ENCODE peak calls at places on chromosomes 1 and 21, in four cellular contexts. P is heart left ventricle, T is sigmoid colon, I is IMR-90. D is an unnamed sample.

GRCh38 chr1:180194546-180195207 is 35.4 kb upstream of the LHX4 start:
- DNase-seq in P (no peak), T (no peak), I (no peak), D (no peak)

GRCh38 chr1:178273707-178274410 is 180.0 kb downstream of the RASAL2 start:
- DNase-seq in I (peak; percentile 52), P (no peak), T (no peak), D (no peak)

GRCh38 chr21:41703857-41704501 is 62.9 kb downstream of the RIPK4 start:
- DNase-seq in T (no peak), I (no peak), P (no peak), D (peak; percentile 71)

GRCh38 chr1:63592536-63593302 is 492 bp upstream of the PGM1 start:
- DNase-seq in T (no peak), P (no peak), I (no peak), D (no peak)

GRCh38 chr1:198641506-198641905 is 2.7 kb downstream of the PTPRC start:
- DNase-seq in P (no peak), T (no peak), I (peak; percentile 43), D (no peak)

GRCh38 chr21:42367379-42368165 is 1.2 kb upstream of the TFF1 start:
- DNase-seq in T (no peak), I (no peak), P (no peak), D (no peak)

GRCh38 chr1:247906504-247907047 is 11.2 kb downstream of the OR2W3 start:
- DNase-seq in P (no peak), I (peak; percentile 32), T (no peak), D (no peak)

GRCh38 chr1:209486861-209487260 is 96.7 kb upstream of the CAMK1G start:
- DNase-seq in I (peak; percentile 10), P (no peak), T (no peak), D (no peak)

GRCh38 chr1:20361401-20361800 is 70.7 kb downstream of the VWA5B1 start:
- DNase-seq in I (no peak), T (no peak), P (no peak), D (no peak)

GRCh38 chr1:20362856-20363255 is 72.2 kb downstream of the VWA5B1 start:
- DNase-seq in I (no peak), P (no peak), T (no peak), D (no peak)

GRCh38 chr1:20359451-20360330 is 69.0 kb downstream of the VWA5B1 start:
- DNase-seq in T (peak; percentile 40), P (no peak), I (no peak), D (peak; percentile 35)

GRCh38 chr1:20358761-20359263 is 68.1 kb downstream of the VWA5B1 start:
- DNase-seq in T (no peak), I (peak; percentile 61), P (peak; percentile 73), D (peak; percentile 87)

DNA sequence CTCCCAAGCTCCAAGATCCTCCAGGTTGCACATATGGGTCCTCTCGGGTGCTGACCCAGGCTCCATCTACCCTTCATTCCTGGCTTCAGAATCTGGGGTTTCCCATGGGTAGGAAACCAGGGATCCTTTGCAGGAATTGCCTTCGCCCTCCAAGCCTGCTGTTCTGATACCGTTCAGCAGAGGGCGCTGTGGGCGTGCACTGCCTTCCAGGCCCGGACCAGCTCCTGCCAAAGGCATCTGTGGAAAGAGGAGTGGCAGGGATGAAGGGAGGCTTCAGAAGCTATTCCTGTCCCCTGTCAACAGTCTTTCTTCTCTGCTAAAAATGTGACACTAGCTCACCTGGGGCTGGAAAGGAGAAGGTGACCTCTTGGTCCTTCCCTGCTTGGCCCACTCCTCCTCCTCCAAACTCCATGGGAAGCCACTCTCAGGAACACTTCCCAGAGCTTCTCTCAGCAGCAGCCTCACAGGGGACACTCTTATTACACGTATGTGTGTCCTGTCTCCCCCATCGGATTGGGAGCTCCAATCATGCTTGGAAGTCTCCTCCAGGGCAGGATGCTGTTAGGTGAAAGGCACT is 71.2 kb downstream of the VWA5B1 start:
- DNase-seq in T (no peak), I (peak; percentile 37), P (peak; percentile 61), D (peak; percentile 72)
- H3K27me3 ChIP-seq in T (peaks cover 56% of the 10 kb centered on the region), I (peaks cover 44% of the 10 kb centered on the region), P (peaks cover 6% of the 10 kb centered on the region), D (no peaks in the 10 kb centered on the region)

GRCh38 chr1:3117879-3118278 is 48.9 kb downstream of the PRDM16 start:
- DNase-seq in I (no peak), P (no peak), T (no peak), D (no peak)
- H3K27me3 ChIP-seq in I (no peaks in the 10 kb centered on the region), P (no peaks in the 10 kb centered on the region), T (peaks cover 37% of the 10 kb centered on the region), D (no peaks in the 10 kb centered on the region)

GRCh38 chr1:181488884-181489283 is 5.6 kb downstream of the CACNA1E start:
- DNase-seq in P (no peak), T (no peak), I (no peak), D (no peak)
- H3K27me3 ChIP-seq in P (peaks cover 29% of the 10 kb centered on the region), T (peaks cover 53% of the 10 kb centered on the region), I (peaks cover 19% of the 10 kb centered on the region), D (peaks cover 21% of the 10 kb centered on the region)

GRCh38 chr1:3016641-3017439 is 4.4 kb upstream of the ACTRT2 start:
- DNase-seq in P (peak; percentile 14), I (no peak), T (peak; percentile 46), D (no peak)
- H3K27me3 ChIP-seq in P (no peaks in the 10 kb centered on the region), I (no peaks in the 10 kb centered on the region), T (peaks cover 88% of the 10 kb centered on the region), D (no peaks in the 10 kb centered on the region)

DNA sequence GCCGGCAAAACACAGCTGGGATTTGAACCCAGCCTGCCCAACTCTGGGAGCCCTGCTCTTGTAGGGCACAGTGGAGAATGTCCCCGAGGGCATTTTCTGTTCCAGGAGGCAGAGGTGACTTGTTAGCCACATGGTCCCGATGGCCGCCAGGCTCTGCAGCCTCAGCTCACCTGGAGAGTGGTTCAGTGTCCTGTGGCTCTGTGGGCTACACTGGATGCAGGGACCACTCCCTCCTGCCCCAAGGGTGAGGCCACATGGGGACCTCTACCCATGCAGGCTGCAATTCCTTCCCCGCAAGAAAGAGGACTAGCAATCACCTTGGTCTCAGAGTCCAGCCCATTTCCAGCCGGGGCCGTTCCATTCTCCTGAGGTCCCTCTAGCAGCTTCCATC is 31.2 kb upstream of the C1orf174 start:
- DNase-seq in I (no peak), P (no peak), T (no peak), D (no peak)
- H3K27me3 ChIP-seq in I (no peaks in the 10 kb centered on the region), P (no peaks in the 10 kb centered on the region), T (peaks cover 10% of the 10 kb centered on the region), D (no peaks in the 10 kb centered on the region)

DNA sequence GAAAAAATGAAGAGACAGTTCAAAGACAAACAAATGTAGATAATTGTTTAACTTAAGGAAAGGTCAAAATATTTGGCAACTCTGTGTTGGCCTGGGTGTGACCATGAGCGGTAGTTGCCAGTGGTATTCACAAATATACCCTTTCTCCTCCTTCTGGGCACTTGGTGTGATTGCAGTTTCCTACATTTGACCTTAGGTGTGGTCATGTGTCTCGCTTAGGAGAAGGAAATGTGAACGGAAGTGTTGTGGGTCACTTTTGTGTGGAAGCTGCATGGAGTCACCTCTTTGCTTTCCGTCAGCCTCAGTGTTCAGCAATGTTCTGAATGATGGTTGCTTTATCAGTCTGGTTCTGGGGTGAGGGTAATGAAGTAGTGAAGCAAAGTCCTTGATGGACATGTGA is 3.4 kb upstream of the PCSK9 start:
- DNase-seq in T (no peak), P (no peak), I (no peak), D (no peak)
- H3K27me3 ChIP-seq in T (peaks cover 61% of the 10 kb centered on the region), P (peaks cover 14% of the 10 kb centered on the region), I (peaks cover 75% of the 10 kb centered on the region), D (no peaks in the 10 kb centered on the region)

GRCh38 chr1:56948403-56949023 is 17.3 kb downstream of the C8B start:
- DNase-seq in P (no peak), T (no peak), I (peak; percentile 6), D (no peak)
- H3K27me3 ChIP-seq in P (no peaks in the 10 kb centered on the region), T (no peaks in the 10 kb centered on the region), I (peaks cover 3% of the 10 kb centered on the region), D (no peaks in the 10 kb centered on the region)

GRCh38 chr1:160167056-160167455 is 15.7 kb downstream of the ATP1A4 start:
- DNase-seq in I (no peak), P (no peak), T (no peak), D (no peak)
- H3K27me3 ChIP-seq in I (peaks cover 36% of the 10 kb centered on the region), P (no peaks in the 10 kb centered on the region), T (no peaks in the 10 kb centered on the region), D (no peaks in the 10 kb centered on the region)

GRCh38 chr1:16042096-16042495 is 1.5 kb upstream of the CLCNKB start:
- DNase-seq in I (no peak), T (no peak), P (no peak), D (no peak)

GRCh38 chr1:16043521-16043920 is at the start of gene CLCNKB:
- DNase-seq in P (no peak), I (no peak), T (no peak), D (peak; percentile 80)

GRCh38 chr1:16043950-16044349 is 368 bp downstream of the CLCNKB start:
- DNase-seq in I (no peak), P (no peak), T (no peak), D (no peak)

GRCh38 chr1:16041200-16041599 is 2.4 kb upstream of the CLCNKB start:
- DNase-seq in I (no peak), P (no peak), T (no peak), D (no peak)

GRCh38 chr1:16038620-16038912 is 5.0 kb upstream of the CLCNKB start:
- DNase-seq in T (no peak), P (no peak), I (no peak), D (no peak)
- H3K27me3 ChIP-seq in T (no peaks in the 10 kb centered on the region), P (no peaks in the 10 kb centered on the region), I (peaks cover 29% of the 10 kb centered on the region), D (no peaks in the 10 kb centered on the region)

GRCh38 chr1:39695011-39695410 is 3.8 kb upstream of the HPCAL4 start:
- DNase-seq in P (no peak), T (no peak), I (peak; percentile 25), D (no peak)
- H3K27me3 ChIP-seq in P (peaks cover 8% of the 10 kb centered on the region), T (peaks cover 32% of the 10 kb centered on the region), I (peaks cover 80% of the 10 kb centered on the region), D (no peaks in the 10 kb centered on the region)